ENCODE peak calls at places on chromosomes 4 and X, in four cellular contexts. C is GM23338, D is uterus, G is psoas muscle. J is an unnamed sample.

GRCh38 chr4:78288327-78288726 is 231.2 kb downstream of the FRAS1 start:
- DNase-seq in C (no peak), D (no peak), G (no peak), J (no peak)

GRCh38 chrX:66731398-66731797 is 92.5 kb upstream of the EDA2R start:
- DNase-seq in C (peak; percentile 67), D (no peak), G (no peak), J (no peak)

GRCh38 chr4:100306018-100306417 is 115.8 kb upstream of the DDIT4L start:
- DNase-seq in C (no peak), D (no peak), G (no peak), J (no peak)

GRCh38 chr4:89639395-89639794 is 197.6 kb downstream of the SNCA start:
- DNase-seq in C (no peak), D (no peak), G (no peak), J (no peak)

GRCh38 chr4:113869743-113870375 is 108.3 kb upstream of the CAMK2D start:
- DNase-seq in C (no peak), D (no peak), G (no peak), J (no peak)

GRCh38 chrX:111823068-111823467 is 52.9 kb upstream of the TRPC5OS start:
- DNase-seq in C (peak; percentile 78), D (no peak), G (no peak), J (no peak)

GRCh38 chr4:138445098-138445497 is 202.9 kb upstream of the SLC7A11 start:
- DNase-seq in C (no peak), D (no peak), G (no peak), J (no peak)

GRCh38 chr4:53208749-53209148 is 157.1 kb downstream of the SCFD2 start:
- DNase-seq in C (peak; percentile 41), D (no peak), G (no peak), J (no peak)

GRCh38 chr4:71857713-71858451 is 74.0 kb upstream of the GC start:
- DNase-seq in C (peak; percentile 91), D (no peak), G (no peak), J (no peak)

GRCh38 chr4:175827510-175827909 is 15.4 kb upstream of the GPM6A start:
- DNase-seq in C (no peak), D (no peak), G (no peak), J (no peak)

GRCh38 chrX:5559386-5559785 is 669.3 kb downstream of the NLGN4X start:
- DNase-seq in C (no peak), D (no peak), G (no peak), J (no peak)

GRCh38 chrX:16851827-16852226 is 18.3 kb downstream of the RBBP7 start:
- DNase-seq in C (no peak), D (no peak), G (no peak), J (no peak)

GRCh38 chr4:175509320-175509719 is 302.7 kb downstream of the GPM6A start:
- DNase-seq in C (peak; percentile 83), D (no peak), G (no peak), J (no peak)

GRCh38 chr4:37803348-37803973 is 23.0 kb upstream of the PGM2 start:
- DNase-seq in C (peak; percentile 62), D (no peak), G (no peak), J (no peak)

GRCh38 chrX:97629597-97629985 is 745.9 kb downstream of the RPA4 start:
- DNase-seq in C (no peak), D (no peak), G (no peak), J (no peak)

GRCh38 chr4:55458164-55458563 is 62.4 kb downstream of the TMEM165 start:
- DNase-seq in C (no peak), D (no peak), G (no peak), J (no peak)

GRCh38 chrX:32448320-32448719 is 763.0 kb downstream of the DMD start:
- DNase-seq in C (peak; percentile 1), D (no peak), G (no peak), J (no peak)

GRCh38 chr4:126318376-126318775 is 1003.6 kb downstream of the FAT4 start:
- DNase-seq in C (no peak), D (no peak), G (no peak), J (no peak)

GRCh38 chrX:149510386-149510785 is 5.3 kb upstream of the IDS start:
- DNase-seq in C (peak; percentile 40), D (no peak), G (no peak), J (no peak)

GRCh38 chrX:3550160-3550765 is 163.2 kb downstream of the PRKX start:
- DNase-seq in C (no peak), D (no peak), G (no peak), J (no peak)

GRCh38 chr4:10371121-10371520 is 86.1 kb downstream of the ZNF518B start:
- DNase-seq in C (no peak), D (no peak), G (no peak), J (no peak)

GRCh38 chrX:16222123-16222522 is 54.8 kb downstream of the MAGEB17 start:
- DNase-seq in C (no peak), D (no peak), G (no peak), J (no peak)

GRCh38 chrX:30822068-30822671 is 66.9 kb downstream of the TAB3 start:
- DNase-seq in C (peak; percentile 15), D (no peak), G (no peak), J (no peak)

GRCh38 chrX:23953908-23954269 is 46.1 kb downstream of the CXorf58 start:
- DNase-seq in C (no peak), D (no peak), G (no peak), J (no peak)

GRCh38 chrX:155334486-155335316 is at the start of gene CLIC2:
- DNase-seq in C (no peak), D (peak; percentile 27), G (no peak), J (peak; percentile 40)

GRCh38 chr4:110104661-110105060 is 93.8 kb downstream of the ELOVL6 start:
- DNase-seq in C (no peak), D (no peak), G (no peak), J (no peak)

GRCh38 chrX:148659481-148659880 is 159.1 kb downstream of the AFF2 start:
- DNase-seq in C (no peak), D (no peak), G (no peak), J (no peak)

GRCh38 chr4:84877051-84877833 is 89.2 kb downstream of the WDFY3 start:
- DNase-seq in C (no peak), D (no peak), G (no peak), J (no peak)

GRCh38 chr4:74376888-74377483 is 12.0 kb downstream of the EREG start:
- DNase-seq in C (peak; percentile 63), D (no peak), G (no peak), J (no peak)

GRCh38 chr4:137705171-137705783 is 173.0 kb upstream of the PCDH18 start:
- DNase-seq in C (no peak), D (no peak), G (no peak), J (peak; percentile 26)

GRCh38 chr4:173235050-173235449 is 66.4 kb downstream of the GALNT7 start:
- DNase-seq in C (no peak), D (no peak), G (no peak), J (no peak)

GRCh38 chr4:173231916-173232315 is 63.3 kb downstream of the GALNT7 start:
- DNase-seq in C (no peak), D (no peak), G (no peak), J (no peak)

GRCh38 chr4:173227753-173228152 is 59.1 kb downstream of the GALNT7 start:
- DNase-seq in C (no peak), D (no peak), G (no peak), J (no peak)

GRCh38 chr4:173226401-173226888 is 57.8 kb downstream of the GALNT7 start:
- DNase-seq in C (no peak), D (no peak), G (no peak), J (no peak)

GRCh38 chr4:173230077-173230476 is 61.5 kb downstream of the GALNT7 start:
- DNase-seq in C (no peak), D (no peak), G (no peak), J (no peak)
- H3K27ac ChIP-seq in C (no peak overlapping the region), D (no peak overlapping the region), G (no peak overlapping the region), J (no peak overlapping the region)

GRCh38 chr4:121376097-121376496 is 4.7 kb downstream of the QRFPR start:
- DNase-seq in C (no peak), D (no peak), G (no peak), J (no peak)
- H3K4me1 ChIP-seq in C (no peaks in the 10 kb centered on the region), D (no peaks in the 10 kb centered on the region), G (peaks cover 3% of the 10 kb centered on the region), J (peaks cover 10% of the 10 kb centered on the region)

GRCh38 chr4:115781528-115782146 is 668.2 kb upstream of the NDST4 start:
- DNase-seq in C (no peak), D (no peak), G (no peak), J (no peak)
- H3K27ac ChIP-seq in C (no peak overlapping the region), D (no peak overlapping the region), G (no peak overlapping the region), J (no peak overlapping the region)

GRCh38 chrX:107747596-107748161 is 27.9 kb downstream of the TSC22D3 start:
- DNase-seq in C (no peak), D (peak; percentile 31), G (no peak), J (peak; percentile 37)

GRCh38 chrX:107743995-107744394 is 31.6 kb downstream of the TSC22D3 start:
- DNase-seq in C (no peak), D (no peak), G (no peak), J (no peak)

GRCh38 chrX:107742754-107743191 is 32.8 kb downstream of the TSC22D3 start:
- DNase-seq in C (no peak), D (peak; percentile 31), G (peak; percentile 68), J (no peak)

GRCh38 chrX:107741318-107741813 is 34.2 kb downstream of the TSC22D3 start:
- DNase-seq in C (no peak), D (no peak), G (no peak), J (no peak)

GRCh38 chrX:107744868-107745267 is 30.7 kb downstream of the TSC22D3 start:
- DNase-seq in C (no peak), D (no peak), G (no peak), J (no peak)
- H3K4me1 ChIP-seq in C (peaks cover 8% of the 10 kb centered on the region), D (peaks cover 15% of the 10 kb centered on the region), G (peaks cover 76% of the 10 kb centered on the region), J (peaks cover 38% of the 10 kb centered on the region)

DNA sequence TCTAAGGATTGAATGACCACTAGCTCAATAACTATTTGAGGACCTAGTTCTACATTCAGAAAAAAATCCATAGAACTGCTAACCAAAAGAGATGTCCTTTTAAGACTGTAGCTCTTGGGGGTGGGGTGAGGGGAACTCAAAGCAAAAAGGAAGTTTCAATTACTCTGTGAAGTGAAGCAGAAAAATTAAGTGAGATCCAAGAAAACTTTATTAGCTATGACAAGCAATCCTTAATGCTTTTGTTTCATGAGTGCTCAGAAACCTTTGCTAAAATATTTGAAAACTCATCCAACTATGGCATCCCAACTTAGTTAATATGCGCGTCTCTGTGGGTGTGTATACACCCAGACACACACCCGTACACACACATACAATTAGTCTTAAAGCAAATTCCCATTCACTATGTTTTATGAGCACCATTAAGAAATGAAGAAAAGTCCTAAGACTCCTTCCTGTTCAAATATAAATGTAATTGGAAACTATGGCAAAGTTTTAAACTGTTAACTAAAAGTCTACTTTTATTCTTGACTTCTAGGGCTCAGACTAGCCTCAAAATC is 44.5 kb downstream of the GPC4 start:
- DNase-seq in C (no peak), D (no peak), G (no peak), J (no peak)
- H3K27ac ChIP-seq in C (no peak overlapping the region), D (no peak overlapping the region), G (no peak overlapping the region), J (no peak overlapping the region)

GRCh38 chr4:133151301-133151680 is 2.2 kb downstream of the PCDH10 start:
- DNase-seq in C (peak; percentile 71), D (no peak), G (peak; percentile 39), J (no peak)
- H3K4me1 ChIP-seq in C (peaks cover 43% of the 10 kb centered on the region), D (no peaks in the 10 kb centered on the region), G (peaks cover 26% of the 10 kb centered on the region), J (peaks cover 36% of the 10 kb centered on the region)

GRCh38 chr4:108168672-108169562 is at the start of gene LEF1:
- DNase-seq in C (peak; percentile 84), D (no peak), G (peak; percentile 51), J (no peak)
- H3K27ac ChIP-seq in C (no peak within 1 kb of the TSS), D (peak within 1 kb of the TSS; percentile 45), G (no peak within 1 kb of the TSS), J (no peak within 1 kb of the TSS)

GRCh38 chrX:9164535-9165425 is 130.9 kb upstream of the FAM9B start:
- DNase-seq in C (no peak), D (no peak), G (no peak), J (no peak)
- H3K4me1 ChIP-seq in C (peaks cover 3% of the 10 kb centered on the region), D (no peaks in the 10 kb centered on the region), G (no peaks in the 10 kb centered on the region), J (peaks cover 5% of the 10 kb centered on the region)

J was measured in heart right ventricle.